ENCODE peak calls at places on chromosome 9, in ten cellular contexts. One of them, this sample, is unnamed.

GRCh38 chr9:16335788-16336580 is 534.5 kb downstream of the BNC2 start:
- DNase-seq in brain microvascular endothelial cell: peak; percentile 97
- DNase-seq in choroid plexus epithelial cell: peak; percentile 97
- DNase-seq in coronary artery: peak; percentile 88
- DNase-seq in Peyer's patch: no peak
- DNase-seq in mammary epithelial cell: peak; percentile 98
- DNase-seq in breast epithelium: peak; percentile 28
- DNase-seq in LNCaP clone FGC: peak; percentile 2
- DNase-seq in right lobe of liver: no peak
- DNase-seq in fibroblast of the aortic adventitia: peak; percentile 99
- DNase-seq in this sample: peak; percentile 100

GRCh38 chr9:124652203-124652992 is 118.7 kb downstream of the NR6A1 start:
- DNase-seq in brain microvascular endothelial cell: peak; percentile 44
- DNase-seq in choroid plexus epithelial cell: peak; percentile 59
- DNase-seq in coronary artery: no peak
- DNase-seq in Peyer's patch: no peak
- DNase-seq in mammary epithelial cell: peak; percentile 96
- DNase-seq in breast epithelium: no peak
- DNase-seq in LNCaP clone FGC: no peak
- DNase-seq in right lobe of liver: no peak
- DNase-seq in fibroblast of the aortic adventitia: peak; percentile 96
- DNase-seq in this sample: peak; percentile 94

GRCh38 chr9:89633404-89633803 is 28.6 kb downstream of the GADD45G start:
- DNase-seq in brain microvascular endothelial cell: no peak
- DNase-seq in choroid plexus epithelial cell: no peak
- DNase-seq in coronary artery: no peak
- DNase-seq in Peyer's patch: no peak
- DNase-seq in mammary epithelial cell: no peak
- DNase-seq in breast epithelium: no peak
- DNase-seq in LNCaP clone FGC: no peak
- DNase-seq in right lobe of liver: no peak
- DNase-seq in fibroblast of the aortic adventitia: no peak
- DNase-seq in this sample: no peak

GRCh38 chr9:5510360-5510931 is at the start of gene PDCD1LG2:
- DNase-seq in brain microvascular endothelial cell: peak; percentile 56
- DNase-seq in choroid plexus epithelial cell: peak; percentile 77
- DNase-seq in coronary artery: no peak
- DNase-seq in Peyer's patch: no peak
- DNase-seq in mammary epithelial cell: peak; percentile 75
- DNase-seq in breast epithelium: no peak
- DNase-seq in LNCaP clone FGC: no peak
- DNase-seq in right lobe of liver: no peak
- DNase-seq in fibroblast of the aortic adventitia: peak; percentile 87
- DNase-seq in this sample: peak; percentile 87

GRCh38 chr9:123360161-123361085 is 4.4 kb downstream of the CRB2 start:
- DNase-seq in brain microvascular endothelial cell: no peak
- DNase-seq in choroid plexus epithelial cell: no peak
- DNase-seq in coronary artery: no peak
- DNase-seq in Peyer's patch: peak; percentile 83
- DNase-seq in mammary epithelial cell: no peak
- DNase-seq in breast epithelium: no peak
- DNase-seq in LNCaP clone FGC: no peak
- DNase-seq in right lobe of liver: no peak
- DNase-seq in fibroblast of the aortic adventitia: no peak
- DNase-seq in this sample: no peak

GRCh38 chr9:129397335-129397734 is 219.3 kb upstream of the IER5L start:
- DNase-seq in brain microvascular endothelial cell: no peak
- DNase-seq in choroid plexus epithelial cell: no peak
- DNase-seq in coronary artery: no peak
- DNase-seq in Peyer's patch: no peak
- DNase-seq in mammary epithelial cell: no peak
- DNase-seq in breast epithelium: no peak
- DNase-seq in LNCaP clone FGC: no peak
- DNase-seq in right lobe of liver: no peak
- DNase-seq in fibroblast of the aortic adventitia: no peak
- DNase-seq in this sample: no peak

GRCh38 chr9:127345566-127345965 is 51.4 kb upstream of the SLC2A8 start:
- DNase-seq in brain microvascular endothelial cell: no peak
- DNase-seq in choroid plexus epithelial cell: no peak
- DNase-seq in coronary artery: no peak
- DNase-seq in Peyer's patch: no peak
- DNase-seq in mammary epithelial cell: no peak
- DNase-seq in breast epithelium: no peak
- DNase-seq in LNCaP clone FGC: no peak
- DNase-seq in right lobe of liver: no peak
- DNase-seq in fibroblast of the aortic adventitia: no peak
- DNase-seq in this sample: no peak

GRCh38 chr9:114259800-114260523 is 62.9 kb upstream of the ORM1 start:
- DNase-seq in brain microvascular endothelial cell: no peak
- DNase-seq in choroid plexus epithelial cell: no peak
- DNase-seq in coronary artery: no peak
- DNase-seq in Peyer's patch: no peak
- DNase-seq in mammary epithelial cell: no peak
- DNase-seq in breast epithelium: no peak
- DNase-seq in LNCaP clone FGC: no peak
- DNase-seq in right lobe of liver: no peak
- DNase-seq in fibroblast of the aortic adventitia: no peak
- DNase-seq in this sample: no peak

DNA sequence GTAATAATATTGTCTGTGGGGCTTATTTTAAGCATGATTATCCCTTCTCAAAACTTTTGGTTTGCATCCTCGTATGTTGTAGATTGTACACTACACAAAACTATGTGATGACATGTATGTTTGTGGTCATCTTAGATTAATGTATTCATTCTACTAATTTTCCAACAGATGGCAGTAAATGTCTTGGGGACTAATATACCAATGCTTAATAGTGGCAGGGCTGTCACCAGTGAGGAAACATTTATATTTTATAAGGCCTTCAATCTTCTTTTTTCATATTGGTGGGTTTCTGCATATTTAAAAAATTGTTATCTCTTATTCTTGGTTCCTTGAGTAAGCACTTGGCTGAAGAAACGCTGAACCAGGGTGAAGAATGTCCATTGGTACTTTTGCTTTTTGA is 530.4 kb downstream of the RASEF start:
- DNase-seq in brain microvascular endothelial cell: no peak
- DNase-seq in choroid plexus epithelial cell: peak; percentile 12
- DNase-seq in coronary artery: no peak
- DNase-seq in Peyer's patch: no peak
- DNase-seq in mammary epithelial cell: peak; percentile 4
- DNase-seq in breast epithelium: no peak
- DNase-seq in LNCaP clone FGC: peak; percentile 14
- DNase-seq in right lobe of liver: no peak
- DNase-seq in fibroblast of the aortic adventitia: peak; percentile 56
- DNase-seq in this sample: peak; percentile 4
- TF ChIP-seq CTCF in brain microvascular endothelial cell: no peak
- TF ChIP-seq CTCF in choroid plexus epithelial cell: peak; percentile 13
- TF ChIP-seq CTCF in coronary artery: no peak
- TF ChIP-seq CTCF in Peyer's patch: peak; percentile 42
- TF ChIP-seq CTCF in mammary epithelial cell: peak; percentile 52
- TF ChIP-seq CTCF in breast epithelium: peak; percentile 26
- TF ChIP-seq CTCF in LNCaP clone FGC: peak; percentile 60
- TF ChIP-seq CTCF in right lobe of liver: peak; percentile 47
- TF ChIP-seq CTCF in fibroblast of the aortic adventitia: peak; percentile 41
- TF ChIP-seq CTCF in this sample: no peak

DNA sequence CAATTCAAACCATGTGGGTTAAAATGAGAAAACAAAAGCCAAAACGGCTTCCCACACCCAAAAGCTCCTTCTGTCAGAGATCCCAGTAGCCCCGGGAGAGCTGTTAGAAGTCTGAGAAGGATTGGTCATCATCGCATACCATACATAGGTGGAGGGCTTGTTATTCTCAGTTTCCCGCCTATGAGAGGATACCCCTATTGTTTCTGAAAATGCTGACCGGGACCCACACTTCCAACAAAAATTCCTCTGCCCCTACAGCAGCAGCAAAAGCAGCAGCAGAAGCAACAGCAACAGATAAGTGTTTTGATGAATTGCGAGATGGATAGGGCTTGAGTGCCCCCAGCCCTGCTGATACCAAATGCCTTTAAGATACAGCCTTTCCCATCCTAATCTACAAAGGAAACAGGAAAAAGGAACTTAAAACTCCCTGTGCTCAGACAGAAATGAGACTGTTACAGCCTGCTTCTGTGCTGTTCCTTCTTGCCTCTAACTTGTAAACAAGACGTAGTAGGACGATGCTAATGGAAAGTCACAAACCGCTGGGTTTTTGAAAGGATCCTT is at the start of gene TEK:
- DNase-seq in brain microvascular endothelial cell: no peak
- DNase-seq in choroid plexus epithelial cell: peak; percentile 47
- DNase-seq in coronary artery: no peak
- DNase-seq in Peyer's patch: no peak
- DNase-seq in mammary epithelial cell: no peak
- DNase-seq in breast epithelium: no peak
- DNase-seq in LNCaP clone FGC: no peak
- DNase-seq in right lobe of liver: no peak
- DNase-seq in fibroblast of the aortic adventitia: peak; percentile 51
- DNase-seq in this sample: peak; percentile 38
- H3K4me3 ChIP-seq in brain microvascular endothelial cell: peak within 1 kb of the TSS; percentile 48
- H3K4me3 ChIP-seq in choroid plexus epithelial cell: peak within 1 kb of the TSS; percentile 42
- H3K4me3 ChIP-seq in coronary artery: peak within 1 kb of the TSS; percentile 51
- H3K4me3 ChIP-seq in Peyer's patch: no peak within 1 kb of the TSS
- H3K4me3 ChIP-seq in mammary epithelial cell: no peak within 1 kb of the TSS
- H3K4me3 ChIP-seq in breast epithelium: peak within 1 kb of the TSS; percentile 27
- H3K4me3 ChIP-seq in LNCaP clone FGC: no peak within 1 kb of the TSS
- H3K4me3 ChIP-seq in right lobe of liver: no peak within 1 kb of the TSS
- H3K4me3 ChIP-seq in fibroblast of the aortic adventitia: peak within 1 kb of the TSS; percentile 57
- H3K4me3 ChIP-seq in this sample: peak within 1 kb of the TSS; percentile 10

DNA sequence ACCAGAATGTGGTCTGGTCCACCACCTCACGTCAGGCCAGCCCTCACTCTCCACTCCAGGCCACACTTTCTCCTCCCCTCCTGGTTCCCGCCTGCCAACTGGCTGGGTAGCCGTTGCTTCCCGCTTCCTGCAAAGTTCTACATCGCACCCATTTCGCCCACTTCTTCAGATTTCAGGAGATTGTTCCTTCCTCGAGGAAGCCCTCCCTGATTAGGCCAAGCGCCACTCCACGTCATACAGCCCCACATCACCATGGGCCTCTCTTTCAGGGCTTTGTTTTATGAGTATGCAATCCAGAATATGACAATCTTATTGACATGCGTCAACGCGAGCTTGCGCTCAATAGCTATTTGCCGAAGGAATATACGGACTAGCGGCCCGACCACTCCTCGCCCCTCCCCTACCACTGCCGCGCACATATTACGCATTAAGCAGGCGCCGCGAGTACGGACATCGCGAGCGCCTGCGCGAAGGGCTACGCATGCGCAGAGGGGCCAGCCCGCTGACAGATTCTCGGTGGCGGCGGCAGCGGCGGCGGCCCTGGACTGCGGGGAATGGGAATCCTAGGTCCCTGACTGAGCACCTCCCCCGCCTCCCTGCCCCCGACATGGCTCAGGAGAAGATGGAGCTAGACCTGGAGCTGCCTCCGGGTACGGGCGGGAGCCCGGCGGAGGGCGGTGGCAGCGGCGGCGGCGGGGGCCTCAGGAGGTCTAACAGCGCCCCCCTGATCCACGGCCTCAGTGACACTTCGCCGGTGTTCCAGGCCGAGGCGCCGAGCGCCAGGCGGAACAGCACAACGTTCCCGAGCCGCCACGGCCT is 74.7 kb downstream of the PIP5K1B start:
- DNase-seq in brain microvascular endothelial cell: peak; percentile 92
- DNase-seq in choroid plexus epithelial cell: peak; percentile 96
- DNase-seq in coronary artery: peak; percentile 94
- DNase-seq in Peyer's patch: peak; percentile 95
- DNase-seq in mammary epithelial cell: peak; percentile 90
- DNase-seq in breast epithelium: peak; percentile 88
- DNase-seq in LNCaP clone FGC: peak; percentile 82
- DNase-seq in right lobe of liver: peak; percentile 94
- DNase-seq in fibroblast of the aortic adventitia: peak; percentile 94
- DNase-seq in this sample: peak; percentile 90
- TF ChIP-seq CTCF in brain microvascular endothelial cell: peak; percentile 30
- TF ChIP-seq CTCF in choroid plexus epithelial cell: no peak
- TF ChIP-seq CTCF in coronary artery: no peak
- TF ChIP-seq CTCF in Peyer's patch: no peak
- TF ChIP-seq CTCF in mammary epithelial cell: peak; percentile 33
- TF ChIP-seq CTCF in breast epithelium: no peak
- TF ChIP-seq CTCF in LNCaP clone FGC: peak; percentile 47
- TF ChIP-seq CTCF in right lobe of liver: no peak
- TF ChIP-seq CTCF in fibroblast of the aortic adventitia: peak; percentile 24
- TF ChIP-seq CTCF in this sample: no peak

GRCh38 chr9:37029304-37029775 is 4.7 kb downstream of the PAX5 start:
- DNase-seq in brain microvascular endothelial cell: no peak
- DNase-seq in choroid plexus epithelial cell: no peak
- DNase-seq in coronary artery: no peak
- DNase-seq in Peyer's patch: no peak
- DNase-seq in mammary epithelial cell: no peak
- DNase-seq in breast epithelium: no peak
- DNase-seq in LNCaP clone FGC: no peak
- DNase-seq in right lobe of liver: no peak
- DNase-seq in fibroblast of the aortic adventitia: no peak
- DNase-seq in this sample: no peak

GRCh38 chr9:37028425-37029031 is 5.5 kb downstream of the PAX5 start:
- DNase-seq in brain microvascular endothelial cell: no peak
- DNase-seq in choroid plexus epithelial cell: no peak
- DNase-seq in coronary artery: no peak
- DNase-seq in Peyer's patch: no peak
- DNase-seq in mammary epithelial cell: no peak
- DNase-seq in breast epithelium: no peak
- DNase-seq in LNCaP clone FGC: no peak
- DNase-seq in right lobe of liver: no peak
- DNase-seq in fibroblast of the aortic adventitia: no peak
- DNase-seq in this sample: no peak

GRCh38 chr9:37031081-37031480 is 3.0 kb downstream of the PAX5 start:
- DNase-seq in brain microvascular endothelial cell: no peak
- DNase-seq in choroid plexus epithelial cell: no peak
- DNase-seq in coronary artery: no peak
- DNase-seq in Peyer's patch: no peak
- DNase-seq in mammary epithelial cell: no peak
- DNase-seq in breast epithelium: no peak
- DNase-seq in LNCaP clone FGC: no peak
- DNase-seq in right lobe of liver: no peak
- DNase-seq in fibroblast of the aortic adventitia: no peak
- DNase-seq in this sample: no peak

GRCh38 chr9:37030591-37030939 is 3.5 kb downstream of the PAX5 start:
- DNase-seq in brain microvascular endothelial cell: no peak
- DNase-seq in choroid plexus epithelial cell: no peak
- DNase-seq in coronary artery: no peak
- DNase-seq in Peyer's patch: no peak
- DNase-seq in mammary epithelial cell: no peak
- DNase-seq in breast epithelium: no peak
- DNase-seq in LNCaP clone FGC: no peak
- DNase-seq in right lobe of liver: no peak
- DNase-seq in fibroblast of the aortic adventitia: no peak
- DNase-seq in this sample: no peak

DNA sequence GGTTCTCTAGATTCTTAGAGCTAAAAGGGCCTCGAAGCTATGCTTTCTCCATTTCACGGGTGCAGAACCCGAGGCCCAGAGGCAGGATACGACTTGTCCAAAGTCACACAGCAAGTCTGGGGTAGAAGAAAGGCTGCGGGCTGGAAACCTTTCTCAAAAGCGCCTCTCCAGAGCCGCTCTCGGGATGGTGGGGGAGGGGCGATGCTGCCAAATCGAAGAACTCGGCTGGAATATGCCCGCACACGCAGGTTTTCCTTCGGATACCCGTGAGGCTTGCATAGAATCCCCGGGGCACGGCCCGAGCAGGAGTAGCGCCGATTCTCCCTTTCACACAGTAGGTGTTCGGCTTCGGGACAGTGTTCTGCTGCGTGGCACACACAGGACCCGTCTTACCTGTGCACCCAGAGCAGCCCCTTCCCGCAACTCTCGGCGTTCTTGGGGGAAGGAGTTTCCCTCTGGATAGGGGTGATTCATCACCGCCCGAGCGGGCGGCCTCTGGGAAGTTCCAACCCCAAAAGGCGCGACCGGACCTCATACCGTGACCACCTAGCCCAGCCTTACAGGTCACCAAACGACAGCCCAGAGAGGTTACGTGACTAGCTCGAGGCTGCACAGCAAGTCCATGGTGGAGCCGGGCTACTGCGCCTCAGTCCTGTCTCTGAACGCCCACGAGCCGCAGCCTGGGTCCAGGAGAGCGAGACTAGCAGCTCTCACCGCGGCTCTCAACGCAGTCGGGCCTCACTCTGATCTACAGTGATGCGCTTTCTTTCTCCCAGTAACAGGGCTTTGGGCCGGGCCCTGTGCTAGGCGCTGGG is 4.1 kb downstream of the PAX5 start:
- DNase-seq in brain microvascular endothelial cell: no peak
- DNase-seq in choroid plexus epithelial cell: no peak
- DNase-seq in coronary artery: no peak
- DNase-seq in Peyer's patch: no peak
- DNase-seq in mammary epithelial cell: peak; percentile 46
- DNase-seq in breast epithelium: no peak
- DNase-seq in LNCaP clone FGC: no peak
- DNase-seq in right lobe of liver: no peak
- DNase-seq in fibroblast of the aortic adventitia: no peak
- DNase-seq in this sample: no peak
- H3K4me3 ChIP-seq in brain microvascular endothelial cell: no peak overlapping the region
- H3K4me3 ChIP-seq in choroid plexus epithelial cell: no peak overlapping the region
- H3K4me3 ChIP-seq in coronary artery: peak overlapping the region; percentile 34
- H3K4me3 ChIP-seq in Peyer's patch: no peak overlapping the region
- H3K4me3 ChIP-seq in mammary epithelial cell: peak overlapping the region; percentile 2
- H3K4me3 ChIP-seq in breast epithelium: no peak overlapping the region
- H3K4me3 ChIP-seq in LNCaP clone FGC: no peak overlapping the region
- H3K4me3 ChIP-seq in right lobe of liver: no peak overlapping the region
- H3K4me3 ChIP-seq in fibroblast of the aortic adventitia: no peak overlapping the region
- H3K4me3 ChIP-seq in this sample: no peak overlapping the region